ENCODE peak calls at places on chromosomes 7 and 10, in nine cellular contexts. One of them, this sample, is unnamed.

GRCh38 chr10:71475243-71475871 is 78.6 kb downstream of the CDH23 start:
- DNase-seq in GM06990: no peak
- DNase-seq in PC-3: no peak
- DNase-seq in GM10248: no peak
- DNase-seq in activated CD4-positive, alpha-beta T cell treated with anti-CD3 and anti-CD28 coated beads for 4 hours: no peak
- DNase-seq in ovary: peak; percentile 58
- DNase-seq in D341Med: peak; percentile 55
- DNase-seq in neural crest cell: no peak
- DNase-seq in Kasumi-1: peak; percentile 85
- DNase-seq in this sample: no peak

GRCh38 chr10:108078263-108078662 is 913.8 kb upstream of the SORCS1 start:
- DNase-seq in GM06990: no peak
- DNase-seq in PC-3: no peak
- DNase-seq in GM10248: no peak
- DNase-seq in activated CD4-positive, alpha-beta T cell treated with anti-CD3 and anti-CD28 coated beads for 4 hours: no peak
- DNase-seq in ovary: no peak
- DNase-seq in D341Med: no peak
- DNase-seq in neural crest cell: no peak
- DNase-seq in Kasumi-1: no peak
- DNase-seq in this sample: no peak

GRCh38 chr7:105920766-105921165 is 42.3 kb upstream of the CDHR3 start:
- DNase-seq in GM06990: no peak
- DNase-seq in PC-3: no peak
- DNase-seq in GM10248: no peak
- DNase-seq in activated CD4-positive, alpha-beta T cell treated with anti-CD3 and anti-CD28 coated beads for 4 hours: no peak
- DNase-seq in ovary: no peak
- DNase-seq in D341Med: no peak
- DNase-seq in neural crest cell: no peak
- DNase-seq in Kasumi-1: no peak
- DNase-seq in this sample: no peak

GRCh38 chr7:30330134-30331111 is 46.0 kb downstream of the ZNRF2 start:
- DNase-seq in GM06990: peak; percentile 77
- DNase-seq in PC-3: no peak
- DNase-seq in GM10248: peak; percentile 26
- DNase-seq in activated CD4-positive, alpha-beta T cell treated with anti-CD3 and anti-CD28 coated beads for 4 hours: no peak
- DNase-seq in ovary: no peak
- DNase-seq in D341Med: no peak
- DNase-seq in neural crest cell: no peak
- DNase-seq in Kasumi-1: peak; percentile 85
- DNase-seq in this sample: no peak

GRCh38 chr7:155069992-155070827 is at the start of gene HTR5A:
- DNase-seq in GM06990: peak; percentile 77
- DNase-seq in PC-3: peak; percentile 75
- DNase-seq in GM10248: peak; percentile 92
- DNase-seq in activated CD4-positive, alpha-beta T cell treated with anti-CD3 and anti-CD28 coated beads for 4 hours: peak; percentile 56
- DNase-seq in ovary: peak; percentile 79
- DNase-seq in D341Med: peak; percentile 52
- DNase-seq in neural crest cell: peak; percentile 93
- DNase-seq in Kasumi-1: peak; percentile 89
- DNase-seq in this sample: peak; percentile 73

GRCh38 chr10:132918264-132918616 is 24.1 kb downstream of the CFAP46 start:
- DNase-seq in GM06990: no peak
- DNase-seq in PC-3: no peak
- DNase-seq in GM10248: no peak
- DNase-seq in activated CD4-positive, alpha-beta T cell treated with anti-CD3 and anti-CD28 coated beads for 4 hours: no peak
- DNase-seq in ovary: no peak
- DNase-seq in D341Med: no peak
- DNase-seq in neural crest cell: no peak
- DNase-seq in Kasumi-1: no peak
- DNase-seq in this sample: no peak

GRCh38 chr10:70593513-70593890 is 9.0 kb downstream of the PRF1 start:
- DNase-seq in GM06990: no peak
- DNase-seq in PC-3: no peak
- DNase-seq in GM10248: no peak
- DNase-seq in activated CD4-positive, alpha-beta T cell treated with anti-CD3 and anti-CD28 coated beads for 4 hours: no peak
- DNase-seq in ovary: no peak
- DNase-seq in D341Med: no peak
- DNase-seq in neural crest cell: no peak
- DNase-seq in Kasumi-1: no peak
- DNase-seq in this sample: no peak

GRCh38 chr7:13293264-13294002 is 606.0 kb downstream of the ARL4A start:
- DNase-seq in GM06990: no peak
- DNase-seq in PC-3: peak; percentile 43
- DNase-seq in GM10248: no peak
- DNase-seq in activated CD4-positive, alpha-beta T cell treated with anti-CD3 and anti-CD28 coated beads for 4 hours: no peak
- DNase-seq in ovary: no peak
- DNase-seq in D341Med: no peak
- DNase-seq in neural crest cell: no peak
- DNase-seq in Kasumi-1: no peak
- DNase-seq in this sample: no peak

GRCh38 chr7:95264225-95264927 is 60.0 kb downstream of the PON1 start:
- DNase-seq in GM06990: no peak
- DNase-seq in PC-3: peak; percentile 79
- DNase-seq in GM10248: no peak
- DNase-seq in activated CD4-positive, alpha-beta T cell treated with anti-CD3 and anti-CD28 coated beads for 4 hours: no peak
- DNase-seq in ovary: no peak
- DNase-seq in D341Med: no peak
- DNase-seq in neural crest cell: no peak
- DNase-seq in Kasumi-1: no peak
- DNase-seq in this sample: peak; percentile 37

GRCh38 chr7:1234794-1235500 is 2.3 kb downstream of the UNCX start:
- DNase-seq in GM06990: no peak
- DNase-seq in PC-3: no peak
- DNase-seq in GM10248: no peak
- DNase-seq in activated CD4-positive, alpha-beta T cell treated with anti-CD3 and anti-CD28 coated beads for 4 hours: no peak
- DNase-seq in ovary: no peak
- DNase-seq in D341Med: no peak
- DNase-seq in neural crest cell: no peak
- DNase-seq in Kasumi-1: peak; percentile 86
- DNase-seq in this sample: no peak

GRCh38 chr10:17074548-17074860 is 55.1 kb downstream of the CUBN start:
- DNase-seq in GM06990: no peak
- DNase-seq in PC-3: peak; percentile 69
- DNase-seq in GM10248: no peak
- DNase-seq in activated CD4-positive, alpha-beta T cell treated with anti-CD3 and anti-CD28 coated beads for 4 hours: no peak
- DNase-seq in ovary: no peak
- DNase-seq in D341Med: no peak
- DNase-seq in neural crest cell: no peak
- DNase-seq in Kasumi-1: no peak
- DNase-seq in this sample: no peak

GRCh38 chr7:106177738-106178592 is 65.9 kb upstream of the SYPL1 start:
- DNase-seq in GM06990: no peak
- DNase-seq in PC-3: no peak
- DNase-seq in GM10248: no peak
- DNase-seq in activated CD4-positive, alpha-beta T cell treated with anti-CD3 and anti-CD28 coated beads for 4 hours: no peak
- DNase-seq in ovary: no peak
- DNase-seq in D341Med: no peak
- DNase-seq in neural crest cell: no peak
- DNase-seq in Kasumi-1: no peak
- DNase-seq in this sample: no peak

GRCh38 chr10:19290770-19291169 is 242.2 kb downstream of the MALRD1 start:
- DNase-seq in GM06990: no peak
- DNase-seq in PC-3: peak; percentile 18
- DNase-seq in GM10248: no peak
- DNase-seq in activated CD4-positive, alpha-beta T cell treated with anti-CD3 and anti-CD28 coated beads for 4 hours: no peak
- DNase-seq in ovary: no peak
- DNase-seq in D341Med: no peak
- DNase-seq in neural crest cell: no peak
- DNase-seq in Kasumi-1: no peak
- DNase-seq in this sample: no peak

GRCh38 chr10:74738985-74739567 is 87.3 kb upstream of the KAT6B start:
- DNase-seq in GM06990: peak; percentile 79
- DNase-seq in PC-3: peak; percentile 71
- DNase-seq in GM10248: peak; percentile 64
- DNase-seq in activated CD4-positive, alpha-beta T cell treated with anti-CD3 and anti-CD28 coated beads for 4 hours: peak; percentile 3
- DNase-seq in ovary: no peak
- DNase-seq in D341Med: no peak
- DNase-seq in neural crest cell: no peak
- DNase-seq in Kasumi-1: peak; percentile 100
- DNase-seq in this sample: no peak

GRCh38 chr10:62559481-62560206 is 185.5 kb downstream of the ZNF365 start:
- DNase-seq in GM06990: no peak
- DNase-seq in PC-3: no peak
- DNase-seq in GM10248: no peak
- DNase-seq in activated CD4-positive, alpha-beta T cell treated with anti-CD3 and anti-CD28 coated beads for 4 hours: no peak
- DNase-seq in ovary: no peak
- DNase-seq in D341Med: no peak
- DNase-seq in neural crest cell: no peak
- DNase-seq in Kasumi-1: no peak
- DNase-seq in this sample: no peak